ENCODE peak calls at places on chromosomes 4 and X, in seven cellular contexts. Z is HepG2, H is SK-N-SH, Q is GM12878, R is GM12891, K is K562, N is H1. O is an unnamed sample.

GRCh38 chr4:40820101-40820500 is 70.3 kb downstream of the NSUN7 start:
- DNase-seq in N (peak; percentile 37), Z (no peak), H (no peak), Q (no peak), R (no peak), K (no peak), O (no peak)

GRCh38 chrX:76279007-76279406 is 106.1 kb downstream of the PBDC1 start:
- DNase-seq in R (peak; percentile 2), Q (peak; percentile 5), H (peak; percentile 47), K (peak; percentile 7), N (peak; percentile 51), Z (peak; percentile 37), O (no peak)

GRCh38 chr4:153523941-153524386 is 57.8 kb downstream of the TMEM131L start:
- DNase-seq in N (no peak), Q (no peak), Z (no peak), R (no peak), K (no peak), H (no peak), O (no peak)

GRCh38 chr4:82681759-82682158 is 116.8 kb downstream of the SCD5 start:
- DNase-seq in N (no peak), Q (no peak), Z (no peak), H (no peak), K (no peak), R (no peak), O (no peak)

GRCh38 chr4:52248836-52249235 is 197.7 kb downstream of the SPATA18 start:
- DNase-seq in Z (no peak), R (no peak), K (no peak), H (no peak), Q (no peak), N (no peak), O (no peak)

GRCh38 chr4:1247811-1248261 is 1.1 kb downstream of the CTBP1 start:
- DNase-seq in Q (no peak), R (no peak), H (no peak), K (no peak), N (peak; percentile 71), Z (no peak), O (no peak)

GRCh38 chr4:124061413-124061812 is 651.1 kb downstream of the ANKRD50 start:
- DNase-seq in H (no peak), Q (no peak), Z (no peak), R (no peak), N (no peak), K (no peak), O (no peak)

GRCh38 chr4:132818091-132818490 is 331.0 kb upstream of the PCDH10 start:
- DNase-seq in K (no peak), N (peak; percentile 88), Z (no peak), R (no peak), H (peak; percentile 1), Q (no peak), O (no peak)

GRCh38 chr4:74623041-74623440 is 171.3 kb downstream of the BTC start:
- DNase-seq in K (peak; percentile 53), N (no peak), H (peak; percentile 5), Z (peak; percentile 66), Q (no peak), R (peak; percentile 3), O (no peak)

GRCh38 chr4:54109226-54110018 is 9.5 kb downstream of the GSX2 start:
- DNase-seq in Q (no peak), N (peak; percentile 60), R (no peak), Z (no peak), K (no peak), H (no peak), O (no peak)

GRCh38 chr4:71062436-71062835 is 69.0 kb downstream of the DCK start:
- DNase-seq in N (no peak), H (no peak), K (no peak), Q (no peak), R (no peak), Z (no peak), O (no peak)
- TF ChIP-seq TAF1 in N (no peak), H (no peak), K (no peak), Q (no peak), R (no peak), Z (no peak), O (no peak)

DNA sequence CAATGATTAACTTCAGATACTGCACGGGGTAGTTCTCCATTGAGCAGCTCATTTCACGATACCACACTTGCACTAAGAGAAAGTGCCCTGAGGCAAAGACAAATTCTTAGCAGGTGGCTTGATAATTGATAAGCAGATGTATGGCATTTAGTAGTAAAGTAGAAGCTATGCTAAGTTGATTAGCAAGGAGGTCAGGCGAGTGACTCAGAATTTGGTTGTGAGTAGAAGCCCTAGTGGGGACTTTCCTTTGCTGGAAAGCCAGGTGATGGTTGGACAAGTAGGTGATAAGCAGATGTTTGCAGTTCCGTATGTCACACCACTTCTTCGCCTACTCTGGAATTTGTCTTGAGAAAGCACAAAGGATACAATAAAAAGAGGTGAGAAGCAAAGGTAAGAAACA is 58.7 kb downstream of the TLL1 start:
- DNase-seq in Z (no peak), N (no peak), R (no peak), H (no peak), Q (no peak), K (no peak), O (no peak)
- TF ChIP-seq TAF1 in Z (no peak), N (no peak), R (no peak), H (no peak), Q (no peak), K (no peak), O (no peak)

GRCh38 chr4:87006531-87007344 is 71.9 kb downstream of the AFF1 start:
- DNase-seq in K (peak; percentile 93), R (peak; percentile 51), N (peak; percentile 93), H (peak; percentile 95), Q (peak; percentile 71), Z (peak; percentile 84), O (peak; percentile 54)

GRCh38 chr4:87005690-87006461 is 71.1 kb downstream of the AFF1 start:
- DNase-seq in R (no peak), Z (no peak), K (no peak), N (no peak), H (peak; percentile 28), Q (peak; percentile 51), O (no peak)

GRCh38 chr4:87009095-87009648 is 74.4 kb downstream of the AFF1 start:
- DNase-seq in Q (no peak), R (no peak), H (no peak), K (no peak), N (no peak), Z (no peak), O (no peak)

GRCh38 chr4:87005369-87005689 is 70.5 kb downstream of the AFF1 start:
- DNase-seq in K (no peak), R (no peak), Q (no peak), Z (no peak), N (no peak), H (no peak), O (no peak)

DNA sequence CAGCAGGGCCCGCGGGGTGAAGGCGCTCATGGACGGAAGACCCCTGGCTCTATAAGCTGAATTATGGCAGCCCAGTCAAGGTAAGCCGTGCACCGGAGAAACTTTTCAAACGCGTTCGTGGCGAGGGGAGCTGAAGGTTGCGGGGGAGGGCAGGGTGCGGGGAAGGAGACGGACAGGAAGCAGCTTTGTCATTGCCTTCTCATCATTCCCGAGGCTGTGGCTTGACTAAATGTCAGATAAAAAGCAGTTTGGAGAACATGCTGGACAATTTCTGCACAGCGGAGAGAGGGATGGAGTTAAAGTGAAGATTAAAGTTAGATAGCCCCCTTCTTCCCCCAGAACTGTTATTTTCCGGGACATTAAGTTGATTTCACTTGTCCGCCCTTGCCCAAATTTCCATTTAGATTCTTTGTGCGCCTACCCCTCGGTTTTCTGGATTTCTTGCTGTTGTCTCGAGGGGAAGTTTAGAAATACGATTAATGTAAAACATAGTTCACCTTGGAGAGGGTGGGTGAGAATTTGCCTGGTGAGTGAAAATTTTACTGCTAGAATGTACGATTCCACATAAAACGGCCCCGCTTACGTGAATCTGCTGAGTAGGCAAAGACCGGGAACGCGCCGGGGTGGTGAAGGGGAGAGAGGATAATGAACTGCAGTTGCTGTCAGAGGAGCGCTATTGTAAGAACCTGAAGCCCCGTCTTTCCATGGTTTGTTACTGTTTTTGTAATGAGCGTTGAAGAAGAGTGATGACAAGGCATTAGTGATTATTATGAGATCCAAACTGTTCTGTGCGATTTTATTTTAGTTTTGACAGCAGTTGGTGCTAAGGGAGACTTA is 72.8 kb downstream of the AFF1 start:
- DNase-seq in N (no peak), H (peak; percentile 61), K (peak; percentile 68), Q (no peak), Z (no peak), R (no peak), O (no peak)
- TF ChIP-seq TAF1 in N (no peak), H (no peak), K (no peak), Q (no peak), Z (no peak), R (no peak), O (no peak)

DNA sequence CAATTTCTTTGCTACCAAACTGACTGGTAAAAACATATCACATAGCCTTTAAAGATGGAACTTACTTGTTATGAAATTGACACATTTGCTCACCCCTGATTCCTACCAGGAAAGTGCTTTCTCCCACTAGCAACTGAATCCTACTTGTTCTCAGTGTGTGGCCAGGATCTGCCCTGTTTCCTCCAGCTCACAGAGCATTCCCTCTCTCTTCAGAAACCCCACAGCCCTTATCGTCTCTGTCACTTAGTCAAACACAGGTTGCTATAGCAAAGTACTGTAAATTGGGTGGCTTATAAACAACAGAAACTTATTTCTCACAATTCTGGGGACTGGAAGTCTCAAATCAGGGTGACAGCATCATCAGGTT is 265.2 kb upstream of the BOD1L1 start:
- DNase-seq in H (no peak), K (no peak), Q (no peak), R (no peak), Z (no peak), N (no peak), O (no peak)
- TF ChIP-seq TAF1 in H (no peak), K (no peak), Q (no peak), R (no peak), Z (no peak), N (no peak), O (no peak)

O was measured in GM12892.